ENCODE peak calls at places on chromosomes 7 and 10, in nine cellular contexts. L is NCI-H1105 treated with DMSO at 0.1 percent for 48 hours; V is skeletal muscle cell; Z is iPS-NIHi11; E is G401; N is activated CD4-positive, alpha-beta T cell treated with anti-CD3 and anti-CD28 coated beads, Interleukin-2, amount 50 U/mL, for 48 hours; M is Caco-2; Y is GM04504; H is left lung. B is an unnamed sample.

GRCh38 chr10:16995867-16996529 is 133.6 kb downstream of the CUBN start:
- DNase-seq in V (no peak), N (no peak), M (no peak), Z (no peak), Y (no peak), L (no peak), H (no peak), E (no peak), B (no peak)

GRCh38 chr7:22853674-22854157 is 31.1 kb upstream of the TOMM7 start:
- DNase-seq in Z (no peak), H (no peak), Y (no peak), M (no peak), V (no peak), L (no peak), N (peak), E (no peak), B (no peak)

GRCh38 chr7:82294865-82295264 is 148.7 kb downstream of the CACNA2D1 start:
- DNase-seq in N (no peak), Z (no peak), H (no peak), L (no peak), M (no peak), V (no peak), E (no peak), Y (no peak), B (no peak)

GRCh38 chr7:12069757-12070156 is 141.3 kb upstream of the TMEM106B start:
- DNase-seq in E (no peak), N (no peak), M (no peak), L (no peak), H (no peak), Z (no peak), V (no peak), Y (no peak), B (no peak)

GRCh38 chr7:44076101-44076895 is 6.0 kb downstream of the POLM start:
- DNase-seq in L (no peak), Z (no peak), V (no peak), E (no peak), H (peak), Y (no peak), M (no peak), N (no peak), B (no peak)

GRCh38 chr7:79787623-79788022 is 334.2 kb upstream of the MAGI2 start:
- DNase-seq in M (no peak), L (no peak), V (no peak), H (no peak), Z (no peak), N (no peak), Y (no peak), E (no peak), B (no peak)

GRCh38 chr10:19930936-19931859 is 115.0 kb downstream of the PLXDC2 start:
- DNase-seq in Y (no peak), H (no peak), Z (peak), M (no peak), L (peak), V (peak), N (no peak), E (peak), B (no peak)

GRCh38 chr7:94374721-94375120 is 20.0 kb upstream of the COL1A2 start:
- DNase-seq in Z (no peak), M (no peak), H (no peak), V (no peak), Y (no peak), L (no peak), E (no peak), N (no peak), B (no peak)

GRCh38 chr10:71604324-71605018 is 115.1 kb downstream of the C10orf105 start:
- DNase-seq in H (no peak), V (no peak), Y (no peak), L (no peak), Z (no peak), N (no peak), M (no peak), E (no peak), B (no peak)

GRCh38 chr7:51472873-51473272 is 156.3 kb upstream of the COBL start:
- DNase-seq in E (no peak), Z (no peak), H (no peak), L (no peak), N (no peak), V (no peak), M (no peak), Y (no peak), B (no peak)

GRCh38 chr10:133462512-133463305 is 9.0 kb downstream of the SCART1 start:
- DNase-seq in H (peak), E (peak), Z (no peak), N (no peak), L (no peak), Y (no peak), M (no peak), V (no peak), B (no peak)

GRCh38 chr10:97574374-97575100 is 2.0 kb downstream of the ANKRD2 start:
- DNase-seq in L (peak), H (no peak), N (no peak), V (no peak), M (peak), E (peak), Z (peak), Y (peak), B (no peak)

GRCh38 chr7:12970626-12971025 is 283.2 kb downstream of the ARL4A start:
- DNase-seq in M (no peak), V (no peak), L (no peak), Y (no peak), N (no peak), Z (no peak), H (no peak), E (peak), B (no peak)

GRCh38 chr10:116660860-116661259 is 40.1 kb downstream of the PNLIPRP2 start:
- DNase-seq in Z (no peak), Y (no peak), V (no peak), L (no peak), N (no peak), M (no peak), H (no peak), E (no peak), B (no peak)

GRCh38 chr7:1693991-1694524 is 24.0 kb downstream of the ELFN1 start:
- DNase-seq in E (no peak), L (peak), Y (no peak), M (peak), V (peak), H (peak), N (no peak), Z (peak), B (no peak)

GRCh38 chr7:80873140-80873539 is 45.7 kb downstream of the SEMA3C start:
- DNase-seq in H (no peak), N (no peak), M (no peak), E (no peak), Z (no peak), L (no peak), Y (peak), V (no peak), B (no peak)

GRCh38 chr7:46486264-46487206 is 565.5 kb upstream of the IGFBP3 start:
- DNase-seq in V (peak), Z (no peak), E (no peak), L (no peak), M (no peak), H (no peak), N (no peak), Y (peak), B (no peak)

GRCh38 chr7:149720372-149721083 is 52.9 kb downstream of the ZNF467 start:
- DNase-seq in H (peak), Y (no peak), E (peak), N (no peak), V (no peak), L (no peak), Z (no peak), M (peak), B (peak)

GRCh38 chr10:28678687-28679457 is 1.6 kb downstream of the BAMBI start:
- DNase-seq in Y (no peak), E (no peak), M (peak), H (no peak), V (no peak), N (peak), L (peak), Z (no peak), B (no peak)

GRCh38 chr10:122468923-122469781 is 7.8 kb downstream of the HTRA1 start:
- DNase-seq in Y (peak), H (no peak), Z (no peak), N (no peak), E (no peak), L (no peak), V (peak), M (no peak), B (no peak)

GRCh38 chr7:92698237-92698841 is 108.1 kb upstream of the FAM133B start:
- DNase-seq in L (peak), Y (peak), M (no peak), H (no peak), E (peak), Z (no peak), N (no peak), V (peak), B (no peak)

B was measured in HuH-7.